ENCODE peak calls at places on chromosome 6, in six cellular contexts. R is PC-3, A is DND-41, U is neural progenitor cell, T is K562, M is GM23338. W is an unnamed sample.

GRCh38 chr6:116101790-116102189 is 1.1 kb downstream of the NT5DC1 start:
- DNase-seq in U (no peak), M (no peak), R (no peak), T (no peak), A (no peak), W (no peak)

GRCh38 chr6:67683960-67684359 is 951.1 kb upstream of the ADGRB3 start:
- DNase-seq in A (no peak), M (no peak), T (no peak), R (peak; percentile 76), U (no peak), W (no peak)

GRCh38 chr6:168968228-168968627 is 285.4 kb downstream of the THBS2 start:
- DNase-seq in M (peak; percentile 15), T (no peak), A (peak; percentile 53), R (peak; percentile 18), U (peak; percentile 7), W (peak; percentile 73)

GRCh38 chr6:48186746-48187145 is 75.7 kb upstream of the PTCHD4 start:
- DNase-seq in M (peak; percentile 60), A (no peak), U (no peak), R (no peak), T (no peak), W (no peak)

GRCh38 chr6:21109421-21110178 is 484.0 kb upstream of the SOX4 start:
- DNase-seq in U (no peak), A (no peak), M (no peak), R (peak; percentile 94), T (no peak), W (no peak)

GRCh38 chr6:157710604-157711003 is 112.4 kb upstream of the SNX9 start:
- DNase-seq in T (no peak), M (no peak), A (no peak), U (no peak), R (no peak), W (no peak)

GRCh38 chr6:137731960-137732616 is 135.0 kb upstream of the TNFAIP3 start:
- DNase-seq in R (peak; percentile 86), A (no peak), T (no peak), M (no peak), U (no peak), W (no peak)

GRCh38 chr6:99613398-99613704 is 6.7 kb downstream of the PRDM13 start:
- DNase-seq in R (no peak), U (peak; percentile 89), M (peak; percentile 81), A (no peak), T (no peak), W (peak; percentile 48)

GRCh38 chr6:17281497-17282481 is 628 bp downstream of the RBM24 start:
- DNase-seq in A (no peak), R (no peak), T (no peak), U (peak; percentile 72), M (peak; percentile 66), W (no peak)

GRCh38 chr6:88370127-88370710 is 204.1 kb upstream of the CNR1 start:
- DNase-seq in M (no peak), A (no peak), T (no peak), U (no peak), R (no peak), W (no peak)

GRCh38 chr6:169106176-169106575 is 147.5 kb downstream of the THBS2 start:
- DNase-seq in T (no peak), U (no peak), A (no peak), M (no peak), R (no peak), W (no peak)

GRCh38 chr6:8215631-8216030 is 113.3 kb upstream of the EEF1E1 start:
- DNase-seq in T (no peak), R (peak; percentile 35), M (no peak), A (no peak), U (no peak), W (no peak)

GRCh38 chr6:6230286-6230685 is 90.2 kb downstream of the F13A1 start:
- DNase-seq in M (no peak), A (peak; percentile 8), R (no peak), U (peak; percentile 53), T (no peak), W (peak; percentile 44)

GRCh38 chr6:130178692-130179091 is 44.1 kb downstream of the SAMD3 start:
- DNase-seq in T (no peak), R (peak; percentile 86), A (no peak), M (no peak), U (no peak), W (no peak)

GRCh38 chr6:158536084-158536890 is 23.6 kb upstream of the TMEM181 start:
- DNase-seq in T (peak; percentile 92), A (peak; percentile 49), R (peak; percentile 72), U (peak; percentile 92), M (peak; percentile 92), W (peak; percentile 36)

GRCh38 chr6:138430361-138431145 is 26.5 kb downstream of the HEBP2 start:
- DNase-seq in A (no peak), T (no peak), M (no peak), R (no peak), U (no peak), W (no peak)

GRCh38 chr6:83536034-83536646 is 23.8 kb downstream of the PRSS35 start:
- DNase-seq in U (peak; percentile 72), T (peak; percentile 57), M (peak; percentile 86), R (peak; percentile 78), A (peak; percentile 39), W (peak; percentile 49)

GRCh38 chr6:114000066-114000465 is 29.1 kb upstream of the HDAC2 start:
- DNase-seq in T (no peak), M (no peak), A (no peak), R (peak; percentile 86), U (no peak), W (no peak)

GRCh38 chr6:95249176-95249575 is 328.2 kb upstream of the MANEA start:
- DNase-seq in M (no peak), U (no peak), R (no peak), A (no peak), T (no peak), W (no peak)

GRCh38 chr6:3425574-3425973 is 31.3 kb downstream of the SLC22A23 start:
- DNase-seq in M (no peak), A (no peak), T (no peak), U (no peak), R (no peak), W (no peak)

GRCh38 chr6:143569035-143569434 is 57.5 kb upstream of the FUCA2 start:
- DNase-seq in R (no peak), T (no peak), A (no peak), M (no peak), U (no peak), W (no peak)

GRCh38 chr6:5287205-5287965 is 26.1 kb downstream of the FARS2 start:
- DNase-seq in M (no peak), U (no peak), R (peak; percentile 61), T (no peak), A (no peak), W (no peak)

GRCh38 chr6:139985236-139985815 is 610.9 kb upstream of the CITED2 start:
- DNase-seq in U (no peak), R (no peak), T (no peak), M (no peak), A (no peak), W (no peak)

GRCh38 chr6:20575691-20576451 is 41.6 kb downstream of the CDKAL1 start:
- DNase-seq in R (no peak), A (no peak), M (peak; percentile 50), U (no peak), T (no peak), W (no peak)

GRCh38 chr6:34684364-34684763 is 12.2 kb downstream of the ILRUN start:
- DNase-seq in T (no peak), R (no peak), U (no peak), M (no peak), A (no peak), W (no peak)

GRCh38 chr6:20810732-20811111 is 276.5 kb downstream of the CDKAL1 start:
- DNase-seq in A (no peak), T (no peak), M (no peak), U (no peak), R (no peak), W (no peak)

GRCh38 chr6:110415297-110415916 is at the start of gene DDO:
- DNase-seq in T (no peak), R (peak; percentile 2), M (no peak), U (no peak), A (no peak), W (peak; percentile 40)

DNA sequence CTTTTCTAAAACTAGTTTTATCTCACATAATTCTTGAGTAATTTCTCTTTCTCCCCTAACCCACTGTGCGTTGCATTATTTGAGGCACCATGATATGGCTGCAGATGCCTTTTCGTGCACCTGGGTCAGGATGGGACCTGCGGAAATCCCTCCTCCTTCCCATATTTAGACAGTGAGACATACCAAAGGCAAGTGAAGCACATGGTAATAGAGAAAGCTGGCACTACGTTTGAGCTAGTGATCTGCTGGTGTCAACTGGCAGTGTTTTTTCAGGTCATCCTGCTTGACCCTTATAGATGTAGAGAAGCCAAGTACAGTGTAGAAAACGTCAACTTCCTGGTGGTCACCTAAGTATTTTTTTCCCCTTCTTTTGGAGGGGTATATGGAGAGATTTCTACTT is 71.7 kb downstream of the FOXO3 start:
- DNase-seq in U (no peak), A (no peak), R (no peak), T (no peak), M (no peak), W (peak; percentile 68)
- H3K4me2 ChIP-seq in U (no peak overlapping the region), A (no peak overlapping the region), R (no peak overlapping the region), T (no peak overlapping the region), M (no peak overlapping the region), W (peak overlapping the region; percentile 68)

DNA sequence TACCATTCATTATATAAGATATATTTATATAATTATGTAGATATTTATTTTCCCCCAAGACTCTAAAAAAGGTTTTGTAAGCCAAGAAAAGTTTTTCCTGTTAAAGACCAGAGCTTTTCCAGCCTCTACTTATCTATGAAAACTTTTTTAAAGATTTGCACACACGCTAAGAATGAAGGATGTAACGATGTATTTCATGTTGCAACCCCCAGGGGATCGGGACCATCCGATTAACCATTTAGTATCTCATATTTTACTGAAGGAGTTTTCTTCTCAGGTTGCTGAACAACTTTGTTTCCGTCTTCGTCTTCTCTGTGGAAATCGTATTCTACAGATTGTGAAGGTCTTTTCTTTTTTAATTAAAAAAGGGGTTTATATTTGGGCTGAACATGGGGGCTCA is 70.0 kb upstream of the SASH1 start:
- DNase-seq in U (no peak), A (no peak), R (no peak), M (no peak), T (no peak), W (no peak)
- H2AFZ ChIP-seq in U (no peak overlapping the region), A (no peak overlapping the region), R (no peak overlapping the region), M (no peak overlapping the region), T (no peak overlapping the region), W (no peak overlapping the region)

DNA sequence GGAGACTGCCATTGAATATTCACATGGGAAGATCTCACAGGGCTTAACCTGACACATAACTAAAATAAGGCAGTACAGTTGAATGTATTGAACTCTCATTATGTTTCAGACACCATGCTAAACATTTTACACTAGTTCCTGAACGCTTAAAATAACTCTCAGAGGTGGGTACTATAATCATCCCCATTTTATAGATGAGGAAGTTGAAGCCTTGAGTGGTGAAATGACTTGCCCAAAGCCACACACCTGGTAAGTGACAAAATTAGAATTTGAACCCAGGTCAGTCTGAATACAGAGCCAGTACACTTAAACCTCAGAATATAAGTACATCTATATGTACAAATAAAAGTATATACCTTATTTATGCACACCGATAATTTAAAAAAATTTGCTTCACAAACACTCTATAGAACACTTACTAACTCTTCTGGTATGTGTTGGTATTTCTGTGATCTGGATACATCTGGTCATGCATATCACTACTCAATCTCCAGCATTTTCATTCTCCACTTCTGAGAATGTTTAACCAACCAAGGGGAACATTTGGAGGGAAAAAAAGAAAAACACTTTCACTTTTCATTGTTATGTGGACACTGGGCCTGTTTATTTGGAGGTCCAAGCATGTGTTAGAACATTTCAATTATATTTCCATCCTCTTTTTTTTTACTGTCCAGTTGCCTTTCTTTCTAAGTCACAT is 4.6 kb upstream of the BICRAL start:
- DNase-seq in U (no peak), M (no peak), A (no peak), R (peak; percentile 43), T (no peak), W (no peak)
- H3K79me2 ChIP-seq in U (peaks cover 9% of the 10 kb centered on the region), M (peaks cover 7% of the 10 kb centered on the region), A (peaks cover 8% of the 10 kb centered on the region), R (peaks cover 7% of the 10 kb centered on the region), T (peaks cover 19% of the 10 kb centered on the region), W (peaks cover 32% of the 10 kb centered on the region)

GRCh38 chr6:33590531-33591198 is 10.6 kb upstream of the BAK1 start:
- DNase-seq in T (peak; percentile 55), U (no peak), A (no peak), R (peak; percentile 38), M (no peak), W (no peak)
- H3K4me2 ChIP-seq in T (no peak overlapping the region), U (no peak overlapping the region), A (no peak overlapping the region), R (peak overlapping the region; percentile 67), M (no peak overlapping the region), W (peak overlapping the region; percentile 51)